ENCODE peak calls at places on chromosome 19, in four cellular contexts. B is body of pancreas; E is CD4-positive, alpha-beta T cell; C is colonic mucosa. Z is an unnamed sample.
A peak's percentile ranks its signal among the peaks of the same experiment; 100 is the strongest.

GRCh38 chr19:46859637-46860124 is 1.1 kb upstream of the ARHGAP35 start:
- DNase-seq in B (peak; percentile 66), E (no peak), C (peak; percentile 77), Z (peak; percentile 71)

GRCh38 chr19:18830488-18830887 is 1.3 kb upstream of the UPF1 start:
- DNase-seq in B (no peak), E (no peak), C (no peak), Z (no peak)

GRCh38 chr19:19348266-19348665 is 27.6 kb downstream of the MAU2 start:
- DNase-seq in B (no peak), E (no peak), C (no peak), Z (no peak)

GRCh38 chr19:14432817-14433453 is at the start of gene PKN1:
- DNase-seq in B (peak; percentile 59), E (peak; percentile 52), C (peak; percentile 52), Z (peak; percentile 30)

GRCh38 chr19:34598217-34599155 is 78.5 kb downstream of the SCGB2B2 start:
- DNase-seq in B (peak; percentile 54), E (no peak), C (no peak), Z (no peak)

GRCh38 chr19:532578-533484 is 1.3 kb downstream of the CDC34 start:
- DNase-seq in B (peak; percentile 89), E (no peak), C (peak; percentile 73), Z (peak; percentile 85)

GRCh38 chr19:835201-835810 is 5.5 kb upstream of the PRTN3 start:
- DNase-seq in B (no peak), E (no peak), C (no peak), Z (no peak)

GRCh38 chr19:52963229-52963760 is 614 bp upstream of the ZNF816 start:
- DNase-seq in B (peak; percentile 18), E (peak; percentile 37), C (peak; percentile 33), Z (peak; percentile 13)

GRCh38 chr19:5947435-5947834 is 30.5 kb downstream of the RANBP3 start:
- DNase-seq in B (peak; percentile 44), E (no peak), C (no peak), Z (peak; percentile 69)

GRCh38 chr19:49799798-49800376 is 13.2 kb downstream of the FUZ start:
- DNase-seq in B (no peak), E (no peak), C (no peak), Z (no peak)

DNA sequence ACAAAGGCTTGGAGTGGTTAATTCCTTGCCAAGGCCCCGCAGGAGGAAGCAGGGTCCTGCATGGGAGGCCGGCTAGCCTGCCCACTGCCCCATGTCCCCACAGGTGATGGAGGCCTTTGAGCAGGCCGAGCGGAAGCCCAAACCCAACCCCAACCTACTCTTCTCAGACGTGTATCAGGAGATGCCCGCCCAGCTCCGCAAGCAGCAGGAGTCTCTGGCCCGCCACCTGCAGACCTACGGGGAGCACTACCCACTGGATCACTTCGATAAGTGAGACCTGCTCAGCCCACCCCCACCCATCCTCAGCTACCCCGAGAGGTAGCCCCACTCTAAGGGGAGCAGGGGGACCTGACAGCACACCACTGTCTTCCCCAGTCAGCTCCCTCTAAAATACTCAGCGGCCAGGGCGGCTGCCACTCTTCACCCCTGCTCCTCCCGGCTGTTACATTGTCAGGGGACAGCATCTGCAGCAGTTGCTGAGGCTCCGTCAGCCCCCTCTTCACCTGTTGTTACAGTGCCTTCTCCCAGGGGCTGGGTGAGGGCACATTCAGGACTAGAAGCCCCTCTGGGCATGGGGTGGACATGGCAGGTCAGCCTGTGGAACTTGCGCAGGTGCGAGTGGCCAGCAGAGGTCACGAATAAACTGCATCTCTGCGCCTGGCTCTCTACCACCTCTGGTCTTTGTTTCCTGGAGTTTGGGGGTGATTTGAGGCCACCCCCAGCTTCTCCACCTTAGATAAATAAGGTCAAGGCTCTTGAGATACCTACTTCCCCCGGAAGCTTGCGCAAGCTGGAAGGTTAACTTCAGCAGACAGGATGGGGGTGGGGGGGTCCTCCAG is 2.6 kb downstream of the B3GNT8 start:
- DNase-seq in B (no peak), E (no peak), C (no peak), Z (no peak)
- H3K27ac ChIP-seq in B (no peak overlapping the region), E (no peak overlapping the region), C (no peak overlapping the region), Z (no peak overlapping the region)

DNA sequence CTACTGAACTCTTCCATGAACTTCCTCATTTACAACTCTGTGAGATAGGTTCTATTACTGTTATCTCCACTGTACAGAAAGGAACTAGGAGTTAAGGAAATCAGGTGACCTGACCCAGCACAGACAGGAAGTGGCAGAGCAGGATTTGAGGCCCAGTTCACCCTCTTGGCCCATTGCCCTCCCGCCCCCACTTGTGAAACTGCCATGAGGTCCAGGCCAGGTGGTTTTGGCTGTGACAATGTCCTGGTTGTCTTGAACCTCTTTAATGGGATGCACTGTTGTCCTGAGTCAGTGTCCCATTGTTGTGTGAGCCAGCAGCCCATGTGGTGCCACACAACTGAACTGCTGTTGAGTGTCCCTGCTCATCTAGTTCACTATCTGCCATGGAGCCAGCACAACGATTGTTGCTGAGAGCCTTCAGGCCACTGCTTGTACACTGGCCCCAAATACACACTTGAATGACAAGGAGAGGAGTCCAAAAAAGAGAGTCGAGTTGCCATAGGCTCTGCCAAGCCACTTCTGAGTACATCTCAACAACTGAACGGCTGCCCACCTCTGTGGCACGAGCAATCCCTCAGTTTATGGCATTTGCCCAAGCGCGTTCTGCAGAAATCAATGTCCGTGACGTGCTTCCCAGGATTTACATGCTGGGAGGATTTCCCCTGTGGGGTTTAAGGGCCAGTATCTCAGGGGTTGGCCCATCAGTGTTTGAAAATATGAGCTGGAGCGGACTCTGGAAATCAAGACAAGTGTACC is 484.6 kb downstream of the TSHZ3 start:
- DNase-seq in B (no peak), E (no peak), C (no peak), Z (no peak)
- H3K27ac ChIP-seq in B (no peak overlapping the region), E (no peak overlapping the region), C (no peak overlapping the region), Z (no peak overlapping the region)

GRCh38 chr19:51044327-51044726 is 9.5 kb upstream of the KLK12 start:
- DNase-seq in B (no peak), E (no peak), C (no peak), Z (no peak)

GRCh38 chr19:51036519-51036918 is 1.7 kb upstream of the KLK12 start:
- DNase-seq in B (no peak), E (no peak), C (no peak), Z (no peak)

GRCh38 chr19:51034704-51035103 is at the start of gene KLK12:
- DNase-seq in B (no peak), E (no peak), C (no peak), Z (no peak)

GRCh38 chr19:51043497-51043896 is 8.7 kb upstream of the KLK12 start:
- DNase-seq in B (no peak), E (no peak), C (no peak), Z (no peak)

GRCh38 chr19:51040151-51040550 is 5.3 kb upstream of the KLK12 start:
- DNase-seq in B (no peak), E (no peak), C (no peak), Z (no peak)
- H3K27ac ChIP-seq in B (no peak overlapping the region), E (no peak overlapping the region), C (no peak overlapping the region), Z (no peak overlapping the region)

GRCh38 chr19:48481191-48481500 is 12.0 kb downstream of the CYTH2 start:
- DNase-seq in B (peak; percentile 18), E (no peak), C (no peak), Z (no peak)
- H3K27ac ChIP-seq in B (peak overlapping the region; percentile 75), E (peak overlapping the region; percentile 77), C (peak overlapping the region; percentile 49), Z (peak overlapping the region; percentile 61)

GRCh38 chr19:44582581-44583265 is 30.6 kb upstream of the IGSF23 start:
- DNase-seq in B (peak; percentile 22), E (no peak), C (peak; percentile 72), Z (no peak)
- H3K27ac ChIP-seq in B (no peak overlapping the region), E (no peak overlapping the region), C (no peak overlapping the region), Z (no peak overlapping the region)

DNA sequence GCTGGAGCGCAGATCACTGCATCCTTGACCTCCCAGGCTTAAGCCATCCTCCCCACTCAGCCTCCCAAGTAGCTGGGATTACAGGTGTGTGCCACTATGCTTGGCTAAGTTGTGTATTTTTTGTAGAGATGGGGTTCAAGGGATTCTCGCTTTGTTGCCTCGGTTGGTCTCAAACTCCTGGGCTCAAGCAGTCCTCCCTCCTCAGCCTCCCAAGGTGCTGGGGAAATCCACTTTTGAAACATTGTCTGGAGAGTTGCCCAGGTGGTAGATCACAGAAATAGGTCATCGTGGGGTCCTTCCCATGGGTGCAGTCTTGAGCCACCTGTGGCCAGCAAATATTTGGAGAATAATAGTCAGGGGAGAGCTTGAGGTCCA is 5.2 kb downstream of the LDLR start:
- DNase-seq in B (no peak), E (no peak), C (no peak), Z (no peak)
- H3K27ac ChIP-seq in B (peak overlapping the region; percentile 99), E (peak overlapping the region; percentile 79), C (peak overlapping the region; percentile 93), Z (no peak overlapping the region)

DNA sequence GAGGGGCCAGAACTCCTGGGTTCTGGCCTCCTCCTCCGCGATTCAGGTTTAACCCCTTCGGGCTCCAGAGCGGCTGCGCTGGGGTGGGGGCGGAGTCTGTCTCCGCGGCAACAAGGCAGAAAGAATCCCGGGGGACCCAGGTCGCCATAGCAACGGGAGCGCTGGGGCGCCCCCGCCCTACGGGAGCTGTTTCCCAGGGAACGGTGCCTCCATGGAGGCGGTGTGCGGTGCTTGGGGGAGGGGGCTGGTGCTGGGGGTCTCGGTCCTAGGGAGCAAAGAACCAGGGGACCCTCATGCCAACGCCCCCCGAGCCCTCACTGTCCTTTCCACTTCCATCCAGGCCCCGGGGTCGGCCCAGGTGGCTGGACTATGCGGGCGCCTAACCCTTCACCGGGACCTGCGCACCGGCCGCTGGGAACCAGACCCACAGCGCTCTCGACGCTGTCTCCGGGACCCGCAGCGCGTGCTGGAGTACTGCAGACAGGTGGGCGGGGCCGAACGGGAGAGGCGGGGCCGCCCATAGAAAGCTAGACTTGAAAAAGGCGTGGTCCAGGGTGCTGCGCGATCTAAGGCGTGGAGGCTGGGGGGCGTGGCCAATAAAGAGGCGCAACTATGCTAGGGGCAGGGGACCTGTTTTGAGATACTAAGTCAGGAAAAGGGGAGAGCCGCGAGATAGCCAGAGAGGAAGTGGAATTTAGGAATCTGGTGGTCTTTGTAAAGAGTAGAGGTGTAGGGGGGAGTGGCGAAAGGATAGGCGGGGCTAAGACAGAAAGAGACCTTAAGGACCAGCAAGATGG is 1.2 kb downstream of the APLP1 start:
- DNase-seq in B (peak; percentile 88), E (peak; percentile 78), C (peak; percentile 71), Z (peak; percentile 67)
- H3K27ac ChIP-seq in B (peak overlapping the region; percentile 80), E (no peak overlapping the region), C (no peak overlapping the region), Z (peak overlapping the region; percentile 100)

DNA sequence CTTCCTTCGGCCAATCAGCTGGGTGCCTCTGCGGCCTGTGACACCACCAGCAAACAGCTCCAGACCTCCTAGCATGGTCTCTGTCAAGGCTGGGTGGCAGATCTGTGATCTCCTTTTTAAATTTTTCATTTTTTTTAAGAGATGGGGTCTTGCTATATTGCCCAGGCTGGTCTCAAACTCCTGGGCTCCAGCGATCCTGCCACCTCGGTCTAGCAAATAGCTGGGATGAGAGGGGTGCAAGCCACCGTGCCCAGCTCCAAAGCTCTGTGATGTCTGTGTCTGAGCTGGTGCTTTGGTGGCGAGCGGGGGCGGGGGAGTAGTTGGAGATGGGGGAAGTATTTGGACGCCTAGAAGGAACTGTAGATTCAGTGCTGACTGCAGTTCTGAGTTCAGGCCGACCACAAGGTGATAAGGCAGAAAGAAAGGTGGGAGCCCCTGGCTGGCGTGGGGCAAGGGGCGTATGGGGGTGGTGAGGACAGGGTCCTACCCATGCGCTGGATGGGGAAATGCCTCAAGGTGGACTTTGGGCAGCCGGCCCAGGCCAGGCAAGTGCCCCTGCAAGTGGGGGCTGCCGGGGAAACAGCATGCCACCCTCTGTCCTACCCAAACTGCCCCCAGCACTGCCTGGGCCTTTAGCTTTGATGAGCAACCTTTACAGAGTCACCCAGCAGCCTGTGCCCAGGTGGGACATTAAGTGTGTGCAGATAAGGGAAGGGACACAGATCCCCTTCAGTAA is 5.5 kb downstream of the DPP9 start:
- DNase-seq in B (no peak), E (no peak), C (no peak), Z (no peak)
- H3K27ac ChIP-seq in B (no peak overlapping the region), E (no peak overlapping the region), C (no peak overlapping the region), Z (no peak overlapping the region)

GRCh38 chr19:2064395-2064787 is 13.3 kb upstream of the MKNK2 start:
- DNase-seq in B (no peak), E (no peak), C (no peak), Z (no peak)
- H3K27ac ChIP-seq in B (no peak overlapping the region), E (no peak overlapping the region), C (peak overlapping the region; percentile 67), Z (peak overlapping the region; percentile 77)

GRCh38 chr19:2428756-2429711 is 1.6 kb upstream of the TIMM13 start:
- DNase-seq in B (no peak), E (no peak), C (no peak), Z (no peak)
- H3K27ac ChIP-seq in B (no peak overlapping the region), E (no peak overlapping the region), C (peak overlapping the region; percentile 94), Z (peak overlapping the region; percentile 55)